ENCODE peak calls at places on chromosomes 4 and X, in six cellular contexts. One of them, this sample, is unnamed.

GRCh38 chrX:129842510-129843208 is 1.0 kb downstream of the ZDHHC9 start:
- DNase-seq in upper lobe of right lung: peak
- DNase-seq in GM13977: no peak
- DNase-seq in neural crest cell: no peak
- DNase-seq in K562: peak
- DNase-seq in HFFc6: peak
- DNase-seq in this sample: no peak

GRCh38 chr4:128322986-128323385 is 35.4 kb upstream of the PGRMC2 start:
- DNase-seq in upper lobe of right lung: no peak
- DNase-seq in neural crest cell: no peak
- DNase-seq in K562: no peak
- DNase-seq in HFFc6: peak
- DNase-seq in GM13977: no peak
- DNase-seq in this sample: no peak

GRCh38 chrX:142688256-142688655 is 337.5 kb upstream of the SPANXN4 start:
- DNase-seq in K562: no peak
- DNase-seq in upper lobe of right lung: no peak
- DNase-seq in HFFc6: no peak
- DNase-seq in GM13977: no peak
- DNase-seq in neural crest cell: no peak
- DNase-seq in this sample: no peak

GRCh38 chrX:38864165-38864564 is 62.9 kb downstream of the MID1IP1 start:
- DNase-seq in upper lobe of right lung: no peak
- DNase-seq in neural crest cell: no peak
- DNase-seq in GM13977: no peak
- DNase-seq in K562: no peak
- DNase-seq in HFFc6: peak
- DNase-seq in this sample: no peak

GRCh38 chr4:124432500-124432899 is 280.0 kb downstream of the ANKRD50 start:
- DNase-seq in upper lobe of right lung: no peak
- DNase-seq in neural crest cell: no peak
- DNase-seq in HFFc6: peak
- DNase-seq in GM13977: no peak
- DNase-seq in K562: no peak
- DNase-seq in this sample: no peak

GRCh38 chrX:9341305-9342201 is 123.3 kb upstream of the TBL1X start:
- DNase-seq in upper lobe of right lung: peak
- DNase-seq in HFFc6: peak
- DNase-seq in GM13977: peak
- DNase-seq in neural crest cell: no peak
- DNase-seq in K562: peak
- DNase-seq in this sample: peak

GRCh38 chr4:152594981-152595916 is 59.4 kb upstream of the FBXW7 start:
- DNase-seq in HFFc6: no peak
- DNase-seq in K562: no peak
- DNase-seq in upper lobe of right lung: no peak
- DNase-seq in GM13977: no peak
- DNase-seq in neural crest cell: no peak
- DNase-seq in this sample: no peak

GRCh38 chr4:182552948-182553347 is 309.7 kb downstream of the TENM3 start:
- DNase-seq in GM13977: no peak
- DNase-seq in HFFc6: no peak
- DNase-seq in K562: no peak
- DNase-seq in upper lobe of right lung: no peak
- DNase-seq in neural crest cell: no peak
- DNase-seq in this sample: no peak

GRCh38 chr4:40299126-40299525 is 36.0 kb upstream of the CHRNA9 start:
- DNase-seq in HFFc6: no peak
- DNase-seq in GM13977: no peak
- DNase-seq in K562: no peak
- DNase-seq in neural crest cell: no peak
- DNase-seq in upper lobe of right lung: no peak
- DNase-seq in this sample: no peak

GRCh38 chrX:150696836-150697235 is 3.6 kb downstream of the MTMR1 start:
- DNase-seq in K562: no peak
- DNase-seq in GM13977: no peak
- DNase-seq in HFFc6: no peak
- DNase-seq in upper lobe of right lung: no peak
- DNase-seq in neural crest cell: no peak
- DNase-seq in this sample: no peak

GRCh38 chr4:121049072-121049599 is 23.2 kb downstream of the NDNF start:
- DNase-seq in GM13977: no peak
- DNase-seq in HFFc6: no peak
- DNase-seq in upper lobe of right lung: no peak
- DNase-seq in neural crest cell: no peak
- DNase-seq in K562: no peak
- DNase-seq in this sample: no peak

GRCh38 chr4:145438298-145438697 is 43.4 kb upstream of the SMAD1 start:
- DNase-seq in HFFc6: no peak
- DNase-seq in K562: no peak
- DNase-seq in GM13977: no peak
- DNase-seq in neural crest cell: no peak
- DNase-seq in upper lobe of right lung: no peak
- DNase-seq in this sample: no peak

GRCh38 chrX:40544343-40545250 is 36.2 kb upstream of the ATP6AP2 start:
- DNase-seq in K562: peak
- DNase-seq in neural crest cell: no peak
- DNase-seq in upper lobe of right lung: no peak
- DNase-seq in GM13977: no peak
- DNase-seq in HFFc6: peak
- DNase-seq in this sample: no peak

GRCh38 chr4:141215030-141215429 is 5.7 kb upstream of the ZNF330 start:
- DNase-seq in HFFc6: no peak
- DNase-seq in K562: no peak
- DNase-seq in neural crest cell: no peak
- DNase-seq in GM13977: no peak
- DNase-seq in upper lobe of right lung: no peak
- DNase-seq in this sample: no peak

GRCh38 chrX:39931554-39932282 is 166.0 kb downstream of the BCOR start:
- DNase-seq in K562: no peak
- DNase-seq in HFFc6: no peak
- DNase-seq in GM13977: no peak
- DNase-seq in neural crest cell: no peak
- DNase-seq in upper lobe of right lung: no peak
- DNase-seq in this sample: no peak

GRCh38 chr4:95091272-95091671 is 333.5 kb downstream of the BMPR1B start:
- DNase-seq in GM13977: no peak
- DNase-seq in HFFc6: no peak
- DNase-seq in K562: no peak
- DNase-seq in upper lobe of right lung: no peak
- DNase-seq in neural crest cell: no peak
- DNase-seq in this sample: no peak

GRCh38 chr4:69881173-69881773 is 21.3 kb upstream of the SULT1E1 start:
- DNase-seq in upper lobe of right lung: no peak
- DNase-seq in HFFc6: no peak
- DNase-seq in K562: peak
- DNase-seq in GM13977: peak
- DNase-seq in neural crest cell: no peak
- DNase-seq in this sample: no peak

GRCh38 chr4:141339966-141340365 is 119.3 kb downstream of the ZNF330 start:
- DNase-seq in upper lobe of right lung: no peak
- DNase-seq in GM13977: no peak
- DNase-seq in K562: no peak
- DNase-seq in neural crest cell: no peak
- DNase-seq in HFFc6: peak
- DNase-seq in this sample: no peak

GRCh38 chr4:44446801-44447562 is 1.6 kb downstream of the KCTD8 start:
- DNase-seq in neural crest cell: no peak
- DNase-seq in HFFc6: no peak
- DNase-seq in GM13977: peak
- DNase-seq in K562: no peak
- DNase-seq in upper lobe of right lung: peak
- DNase-seq in this sample: peak

GRCh38 chr4:3443750-3444309 is 2.1 kb downstream of the HGFAC start:
- DNase-seq in K562: no peak
- DNase-seq in HFFc6: no peak
- DNase-seq in GM13977: no peak
- DNase-seq in upper lobe of right lung: no peak
- DNase-seq in neural crest cell: no peak
- DNase-seq in this sample: no peak

GRCh38 chr4:13312264-13312663 is 171.9 kb downstream of the RAB28 start:
- DNase-seq in HFFc6: no peak
- DNase-seq in K562: no peak
- DNase-seq in neural crest cell: no peak
- DNase-seq in upper lobe of right lung: no peak
- DNase-seq in GM13977: no peak
- DNase-seq in this sample: no peak

GRCh38 chrX:8204169-8204935 is 33.3 kb upstream of the VCX2 start:
- DNase-seq in upper lobe of right lung: no peak
- DNase-seq in K562: no peak
- DNase-seq in HFFc6: no peak
- DNase-seq in neural crest cell: no peak
- DNase-seq in GM13977: no peak
- DNase-seq in this sample: no peak

GRCh38 chr4:139920552-139920951 is 233.4 kb downstream of the MAML3 start:
- DNase-seq in neural crest cell: no peak
- DNase-seq in GM13977: no peak
- DNase-seq in K562: no peak
- DNase-seq in HFFc6: no peak
- DNase-seq in upper lobe of right lung: no peak
- DNase-seq in this sample: no peak

GRCh38 chr4:84965558-84966381 is 720 bp downstream of the WDFY3 start:
- DNase-seq in GM13977: no peak
- DNase-seq in HFFc6: no peak
- DNase-seq in neural crest cell: peak
- DNase-seq in K562: peak
- DNase-seq in upper lobe of right lung: peak
- DNase-seq in this sample: peak

GRCh38 chrX:122625239-122625638 is 558.8 kb upstream of the GRIA3 start:
- DNase-seq in HFFc6: no peak
- DNase-seq in neural crest cell: no peak
- DNase-seq in K562: no peak
- DNase-seq in upper lobe of right lung: no peak
- DNase-seq in GM13977: no peak
- DNase-seq in this sample: no peak

GRCh38 chr4:154982187-154983047 is 201.3 kb downstream of the RBM46 start:
- DNase-seq in upper lobe of right lung: peak
- DNase-seq in neural crest cell: peak
- DNase-seq in GM13977: peak
- DNase-seq in K562: peak
- DNase-seq in HFFc6: no peak
- DNase-seq in this sample: peak

GRCh38 chr4:127783026-127783769 is 1.1 kb downstream of the HSPA4L start:
- DNase-seq in HFFc6: peak
- DNase-seq in K562: peak
- DNase-seq in neural crest cell: peak
- DNase-seq in GM13977: no peak
- DNase-seq in upper lobe of right lung: peak
- DNase-seq in this sample: no peak

DNA sequence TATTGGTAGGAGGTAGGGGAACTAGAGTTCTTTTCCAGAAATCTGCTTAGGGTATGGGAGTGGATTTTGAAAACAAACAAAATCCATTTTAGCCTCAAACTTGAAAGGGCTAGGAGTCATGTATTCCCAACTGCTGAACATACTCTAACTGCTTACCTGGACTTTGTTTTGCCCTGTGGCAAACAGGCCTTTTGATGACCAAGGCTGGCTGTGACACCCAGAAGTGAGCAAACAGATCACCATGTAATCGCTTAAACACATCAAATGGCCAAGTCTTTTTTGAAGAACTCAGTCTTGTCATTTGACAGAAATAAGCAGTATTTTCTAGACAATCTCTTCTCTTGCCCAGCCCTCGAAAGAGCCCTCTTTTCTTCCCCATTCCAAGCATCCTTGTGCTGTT is 203.4 kb downstream of the KIT start:
- DNase-seq in HFFc6: no peak
- DNase-seq in neural crest cell: no peak
- DNase-seq in K562: no peak
- DNase-seq in upper lobe of right lung: no peak
- DNase-seq in GM13977: no peak
- DNase-seq in this sample: no peak
- TF ChIP-seq CTCF in HFFc6: no peak
- TF ChIP-seq CTCF in neural crest cell: no peak
- TF ChIP-seq CTCF in K562: no peak
- TF ChIP-seq CTCF in upper lobe of right lung: no peak
- TF ChIP-seq CTCF in GM13977: no peak
- TF ChIP-seq CTCF in this sample: no peak

DNA sequence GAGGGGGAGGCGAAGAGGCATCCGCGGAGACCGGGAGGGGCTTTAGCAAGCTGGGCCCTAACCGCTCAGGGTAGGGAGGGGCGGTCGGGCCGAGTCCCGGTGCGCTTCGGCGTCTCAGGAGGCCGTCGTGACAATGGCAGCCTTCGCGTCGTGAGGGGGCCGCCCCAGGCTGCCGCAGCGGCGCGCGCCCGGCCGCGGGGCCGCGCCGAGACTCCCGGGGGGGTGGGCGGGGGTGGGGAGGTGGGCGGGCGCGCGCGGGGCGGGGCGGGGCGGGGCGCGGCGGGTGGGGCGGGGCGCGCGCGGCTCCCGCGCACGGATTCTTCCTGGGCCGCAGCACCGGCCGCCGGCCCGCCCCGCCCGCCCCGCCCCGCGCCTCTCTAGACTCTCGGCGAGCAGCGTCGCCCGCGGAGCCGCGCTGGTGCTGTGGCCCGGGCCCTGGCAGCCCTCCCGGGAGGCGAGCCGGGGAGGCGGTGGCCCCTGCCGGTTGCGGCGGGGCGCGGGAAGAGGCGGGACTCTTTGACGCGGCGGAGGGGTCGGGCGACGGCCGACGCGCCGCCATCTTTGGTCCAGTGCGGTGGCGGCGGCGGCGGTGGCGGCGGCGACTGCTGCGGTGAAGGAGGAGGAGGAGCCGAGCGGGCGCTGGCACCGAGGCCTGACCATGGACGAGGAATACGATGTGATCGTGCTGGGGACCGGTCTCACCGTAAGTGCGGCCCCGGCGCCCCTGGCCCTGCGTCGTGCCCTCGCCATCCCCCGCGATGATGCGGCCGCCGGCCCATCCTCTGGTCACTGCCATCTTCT is at the start of gene GDI1:
- DNase-seq in upper lobe of right lung: peak
- DNase-seq in GM13977: peak
- DNase-seq in K562: peak
- DNase-seq in neural crest cell: peak
- DNase-seq in HFFc6: peak
- DNase-seq in this sample: peak
- TF ChIP-seq CTCF in upper lobe of right lung: no peak
- TF ChIP-seq CTCF in GM13977: no peak
- TF ChIP-seq CTCF in K562: no peak
- TF ChIP-seq CTCF in neural crest cell: no peak
- TF ChIP-seq CTCF in HFFc6: no peak
- TF ChIP-seq CTCF in this sample: no peak

DNA sequence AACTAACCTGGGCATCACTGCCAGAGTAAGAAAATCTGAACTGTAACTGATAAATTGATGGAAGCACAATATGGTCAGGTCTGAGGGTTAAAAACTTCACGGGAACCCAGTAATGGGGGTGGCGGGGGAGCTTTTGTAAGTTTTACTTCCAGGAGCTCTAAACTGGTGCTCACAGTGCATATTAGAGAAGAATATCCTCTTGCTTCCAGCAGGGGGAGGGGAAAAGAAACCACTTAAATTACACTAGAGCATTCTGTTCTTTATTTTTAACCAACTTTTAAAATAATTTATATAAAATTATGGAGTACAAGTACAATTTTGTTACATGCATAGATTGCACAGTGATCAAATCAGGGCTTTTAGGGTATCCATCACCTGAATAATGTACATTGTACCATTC is 33.7 kb downstream of the WDR17 start:
- DNase-seq in neural crest cell: no peak
- DNase-seq in GM13977: no peak
- DNase-seq in upper lobe of right lung: no peak
- DNase-seq in K562: no peak
- DNase-seq in HFFc6: no peak
- DNase-seq in this sample: no peak
- TF ChIP-seq CTCF in neural crest cell: peak
- TF ChIP-seq CTCF in GM13977: no peak
- TF ChIP-seq CTCF in upper lobe of right lung: no peak
- TF ChIP-seq CTCF in K562: no peak
- TF ChIP-seq CTCF in HFFc6: peak
- TF ChIP-seq CTCF in this sample: no peak

GRCh38 chrX:132615396-132616131 is 126.7 kb upstream of the MBNL3 start:
- DNase-seq in HFFc6: peak
- DNase-seq in neural crest cell: peak
- DNase-seq in GM13977: no peak
- DNase-seq in K562: peak
- DNase-seq in upper lobe of right lung: no peak
- DNase-seq in this sample: peak
- TF ChIP-seq CTCF in HFFc6: peak
- TF ChIP-seq CTCF in neural crest cell: peak
- TF ChIP-seq CTCF in GM13977: peak
- TF ChIP-seq CTCF in K562: peak
- TF ChIP-seq CTCF in upper lobe of right lung: peak
- TF ChIP-seq CTCF in this sample: peak